ENCODE peak calls at places on chromosomes 5 and 9, in five cellular contexts. Z is neural progenitor cell, U is GM23248, M is OCI-LY7, Q is GM23338. B is an unnamed sample.

GRCh38 chr9:134644715-134645606 is 3.4 kb downstream of the COL5A1 start:
- DNase-seq in Q (no peak), U (peak), Z (peak), M (no peak), B (peak)

GRCh38 chr9:95486318-95486717 is 30.5 kb downstream of the PTCH1 start:
- DNase-seq in Z (no peak), M (no peak), U (no peak), Q (no peak), B (no peak)

GRCh38 chr5:136021016-136021405 is 7.8 kb upstream of the TGFBI start:
- DNase-seq in Q (no peak), M (no peak), Z (no peak), U (peak), B (no peak)

GRCh38 chr5:132483101-132483500 is 7.5 kb downstream of the IRF1 start:
- DNase-seq in Q (no peak), U (no peak), M (no peak), Z (no peak), B (no peak)

GRCh38 chr5:33936381-33937016 is at the start of gene RXFP3:
- DNase-seq in Q (peak), U (peak), M (no peak), Z (no peak), B (no peak)

GRCh38 chr5:59833448-59833847 is 60.1 kb downstream of the PDE4D start:
- DNase-seq in Q (no peak), U (no peak), M (no peak), Z (no peak), B (no peak)

GRCh38 chr5:169691473-169691872 is 54.4 kb downstream of the DOCK2 start:
- DNase-seq in U (peak), Q (no peak), Z (no peak), M (no peak), B (no peak)

GRCh38 chr9:78131969-78132687 is 100.5 kb upstream of the GNAQ start:
- DNase-seq in Q (no peak), Z (no peak), U (peak), M (no peak), B (peak)

GRCh38 chr5:60703944-60704343 is 4.0 kb upstream of the DEPDC1B start:
- DNase-seq in Q (no peak), M (no peak), U (no peak), Z (no peak), B (peak)

GRCh38 chr5:15500326-15500958 is 462 bp downstream of the FBXL7 start:
- DNase-seq in Q (peak), U (peak), Z (peak), M (no peak), B (no peak)

GRCh38 chr9:124532897-124533296 is 25.7 kb upstream of the NR5A1 start:
- DNase-seq in Q (no peak), Z (no peak), U (no peak), M (no peak), B (no peak)

DNA sequence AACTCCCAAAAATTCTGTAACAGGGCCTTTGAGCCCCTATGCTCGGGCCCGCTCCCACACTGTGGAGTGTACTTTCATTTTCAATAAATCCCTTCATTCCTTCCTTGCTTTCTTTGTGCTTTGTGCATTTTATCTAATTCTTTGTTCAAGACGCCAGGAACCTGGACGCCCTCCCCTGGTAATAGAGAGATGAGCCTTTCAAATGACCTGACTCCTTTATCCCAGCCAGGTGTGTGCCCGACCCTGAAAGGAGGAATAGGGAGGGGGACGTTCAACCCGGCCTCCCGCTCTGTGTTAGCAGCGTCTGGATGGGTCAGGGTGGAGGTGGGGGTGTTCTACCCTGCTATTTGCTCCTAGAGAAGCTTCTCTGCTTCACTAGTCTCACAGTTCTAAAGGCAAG is 53.9 kb downstream of the FXN start:
- DNase-seq in M (no peak), Q (peak), Z (peak), U (no peak), B (no peak)
- H2AFZ ChIP-seq in M (no peak), Q (no peak), Z (no peak), U (no peak), B (no peak)

GRCh38 chr9:13174906-13175639 is 104.4 kb downstream of the MPDZ start:
- DNase-seq in Q (no peak), Z (no peak), M (no peak), U (no peak), B (no peak)
- TF ChIP-seq EZH2phosphoT487 in Q (no peak), Z (no peak), M (no peak), U (no peak), B (no peak)

DNA sequence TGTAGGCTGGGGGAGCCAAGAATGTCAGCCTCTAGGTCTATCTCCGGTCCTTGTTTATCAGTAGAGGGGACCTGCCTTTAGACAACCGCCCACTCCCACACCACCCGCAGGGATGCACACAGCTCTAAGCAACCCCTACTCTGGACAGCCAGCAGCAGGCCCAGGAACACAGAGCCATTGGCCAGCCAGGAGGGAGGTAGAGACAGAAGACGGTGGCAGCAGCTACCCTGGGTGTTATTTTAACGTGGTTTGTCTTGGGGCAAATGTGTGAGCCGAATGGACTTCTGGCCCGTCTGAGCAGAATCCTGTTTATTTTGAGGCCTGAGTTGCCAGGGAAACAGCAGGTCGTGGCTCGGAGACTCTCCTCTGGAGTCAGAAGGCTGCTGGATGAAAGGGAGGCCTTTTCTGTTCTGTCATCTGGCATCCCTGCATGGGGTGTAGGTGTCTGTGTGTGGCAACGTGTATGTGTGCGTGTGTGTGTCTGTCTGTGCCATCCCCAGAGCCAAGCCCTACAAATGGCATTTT is 382 bp upstream of the FGF1 start:
- DNase-seq in Q (peak), U (no peak), M (no peak), Z (peak), B (no peak)
- H3K27ac ChIP-seq in Q (no peak), U (no peak), M (no peak), Z (no peak), B (no peak)

GRCh38 chr9:72467766-72468738 is 53.4 kb upstream of the TMC1 start:
- DNase-seq in Q (no peak), Z (no peak), U (no peak), M (no peak), B (no peak)

GRCh38 chr9:72462340-72462739 is 59.1 kb upstream of the TMC1 start:
- DNase-seq in Z (no peak), Q (no peak), M (no peak), U (no peak), B (no peak)

GRCh38 chr9:72460342-72461312 is 60.8 kb upstream of the TMC1 start:
- DNase-seq in Q (no peak), Z (no peak), U (no peak), M (no peak), B (no peak)

GRCh38 chr9:72464819-72465218 is 56.6 kb upstream of the TMC1 start:
- DNase-seq in Z (no peak), Q (no peak), U (peak), M (no peak), B (no peak)

GRCh38 chr9:72465602-72466001 is 55.8 kb upstream of the TMC1 start:
- DNase-seq in U (peak), M (no peak), Z (no peak), Q (no peak), B (no peak)
- H2AFZ ChIP-seq in U (peak), M (no peak), Z (no peak), Q (no peak), B (no peak)

GRCh38 chr9:93865245-93865644 is 89.9 kb downstream of the BARX1 start:
- DNase-seq in U (no peak), Z (no peak), M (no peak), Q (no peak), B (no peak)

GRCh38 chr9:93864840-93865239 is 90.3 kb downstream of the BARX1 start:
- DNase-seq in Q (no peak), U (no peak), Z (no peak), M (no peak), B (no peak)

GRCh38 chr9:93862877-93863545 is 92.1 kb downstream of the BARX1 start:
- DNase-seq in Q (no peak), U (no peak), Z (no peak), M (no peak), B (no peak)

GRCh38 chr9:93865716-93866115 is 89.4 kb downstream of the BARX1 start:
- DNase-seq in M (no peak), Z (no peak), U (no peak), Q (no peak), B (no peak)

GRCh38 chr9:93864029-93864428 is 91.1 kb downstream of the BARX1 start:
- DNase-seq in M (no peak), U (peak), Z (no peak), Q (peak), B (no peak)
- TF ChIP-seq EZH2phosphoT487 in M (no peak), U (no peak), Z (no peak), Q (no peak), B (no peak)

DNA sequence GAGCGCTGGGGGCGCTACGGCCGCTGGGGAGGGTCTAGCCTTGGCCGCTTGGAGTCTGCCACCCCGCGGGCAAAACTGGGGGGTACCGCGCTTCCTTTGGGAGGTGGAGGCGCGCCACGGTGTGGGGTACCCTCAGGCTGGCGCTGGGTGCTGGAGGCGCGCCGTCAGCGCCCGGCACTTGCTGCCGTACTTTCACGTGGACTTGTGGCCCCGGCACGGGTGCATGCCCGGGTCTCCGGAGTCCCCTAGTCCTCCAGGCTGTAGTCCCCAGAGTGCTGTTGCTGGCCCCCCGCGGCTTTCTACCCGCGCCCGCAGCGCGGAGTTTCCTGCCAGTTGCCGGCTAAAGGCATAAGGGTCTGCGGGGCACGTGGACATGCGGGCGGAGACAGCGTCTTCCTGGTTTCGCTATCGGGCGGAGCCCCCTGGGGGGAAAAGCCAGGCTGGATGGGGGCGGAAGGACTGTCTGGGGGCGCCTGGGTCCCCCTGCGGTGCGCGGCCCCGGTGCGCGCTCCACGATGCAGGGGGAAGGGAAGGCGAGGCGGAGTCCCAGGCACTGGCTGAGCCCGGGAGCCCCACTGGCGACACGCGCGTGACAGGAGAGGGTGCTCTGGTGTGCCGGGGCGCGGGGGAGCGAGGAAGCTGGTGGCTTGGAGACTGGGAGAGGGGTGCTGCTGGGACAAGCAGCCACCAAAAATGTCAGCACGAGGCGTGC is 666 bp downstream of the PPARGC1B start:
- DNase-seq in Q (peak), Z (peak), M (peak), U (peak), B (peak)
- H3K27ac ChIP-seq in Q (no peak), Z (no peak), M (peak), U (no peak), B (peak)

DNA sequence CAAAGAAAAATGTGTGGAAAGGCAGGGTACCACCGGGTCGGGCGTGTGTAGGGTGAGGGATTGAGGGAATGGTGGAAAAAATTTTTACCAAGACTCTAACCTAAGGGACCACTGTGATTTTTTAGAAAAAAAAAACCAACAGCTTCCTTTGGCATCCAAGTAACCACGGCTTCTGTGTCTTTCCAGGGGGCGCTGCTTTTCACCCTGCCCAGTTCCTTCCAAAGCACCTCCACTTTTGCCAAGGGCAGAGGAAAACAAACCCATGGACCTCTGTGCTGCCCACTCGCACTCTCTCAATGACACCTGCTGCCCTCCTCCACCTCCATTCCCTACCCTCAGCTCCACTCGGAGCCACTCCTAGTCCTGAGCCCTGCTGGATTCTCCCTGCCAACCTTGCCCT is 381.0 kb downstream of the ENC1 start:
- DNase-seq in Q (peak), U (no peak), M (no peak), Z (no peak), B (no peak)
- H2AFZ ChIP-seq in Q (peak), U (no peak), M (no peak), Z (no peak), B (no peak)

B was measured in PC-3.